ENCODE peak calls at places on chromosomes 16 and 17, in seven cellular contexts. A is choroid plexus epithelial cell, V is mesothelial cell of epicardium, F is Peyer's patch, G is GM12864, L is foreskin fibroblast, D is heart right ventricle. S is an unnamed sample.
A peak's percentile ranks its signal among the peaks of the same experiment; 100 is the strongest.

GRCh38 chr17:66302761-66303626 is 581 bp downstream of the PRKCA start:
- DNase-seq in D (peak; percentile 59), G (no peak), L (peak; percentile 33), A (peak; percentile 43), F (peak; percentile 73), V (peak; percentile 20), S (peak; percentile 43)

GRCh38 chr16:67718668-67719047 is 458 bp downstream of the GFOD2 start:
- DNase-seq in A (no peak), V (no peak), D (no peak), G (no peak), F (no peak), L (no peak), S (no peak)

GRCh38 chr17:52233632-52234031 is 75.1 kb upstream of the CA10 start:
- DNase-seq in A (no peak), G (no peak), L (no peak), V (no peak), F (no peak), D (no peak), S (no peak)

GRCh38 chr16:87324411-87325275 is 7.5 kb upstream of the C16orf95 start:
- DNase-seq in V (no peak), D (no peak), F (peak; percentile 64), G (no peak), A (peak; percentile 23), L (no peak), S (peak; percentile 75)

GRCh38 chr16:35516551-35516950 is 2057.1 kb downstream of the TP53TG3F start:
- DNase-seq in F (no peak), G (no peak), A (no peak), L (no peak), V (no peak), D (no peak), S (no peak)

GRCh38 chr17:79294459-79295071 is 219.9 kb downstream of the ENGASE start:
- DNase-seq in G (no peak), V (peak; percentile 83), L (peak; percentile 16), D (peak; percentile 67), F (peak; percentile 54), A (peak; percentile 34), S (no peak)

GRCh38 chr17:66210208-66210574 is 18.3 kb upstream of the CEP112 start:
- DNase-seq in A (no peak), L (no peak), D (no peak), V (no peak), F (no peak), G (no peak), S (no peak)

GRCh38 chr17:82083533-82084359 is 14.3 kb downstream of the FASN start:
- DNase-seq in V (no peak), F (no peak), G (no peak), A (no peak), D (no peak), L (no peak), S (no peak)

GRCh38 chr17:80425835-80426426 is 11.0 kb downstream of the ENDOV start:
- DNase-seq in V (no peak), G (no peak), L (no peak), F (no peak), A (no peak), D (no peak), S (no peak)

GRCh38 chr16:48497932-48498760 is 111.8 kb downstream of the N4BP1 start:
- DNase-seq in A (no peak), V (no peak), D (no peak), G (no peak), F (peak; percentile 44), L (no peak), S (no peak)

GRCh38 chr17:81340606-81341346 is 45.7 kb upstream of the SLC38A10 start:
- DNase-seq in L (no peak), F (peak; percentile 47), G (no peak), D (no peak), V (no peak), A (peak; percentile 42), S (no peak)

GRCh38 chr16:15979801-15980200 is 30.4 kb downstream of the ABCC1 start:
- DNase-seq in G (no peak), V (no peak), L (no peak), A (no peak), D (no peak), F (no peak), S (no peak)

GRCh38 chr16:50121278-50121677 is 31.8 kb upstream of the TENT4B start:
- DNase-seq in F (peak; percentile 51), G (peak; percentile 49), A (no peak), D (no peak), V (no peak), L (no peak), S (no peak)

GRCh38 chr17:79562806-79563141 is 48.1 kb downstream of the RBFOX3 start:
- DNase-seq in A (no peak), G (no peak), F (no peak), D (no peak), V (no peak), L (no peak), S (no peak)

GRCh38 chr16:16025214-16025968 is 76.0 kb downstream of the ABCC1 start:
- DNase-seq in L (peak; percentile 86), F (peak; percentile 55), V (no peak), D (no peak), G (peak; percentile 42), A (peak; percentile 91), S (no peak)

GRCh38 chr17:13557077-13557476 is 44.7 kb downstream of the HS3ST3A1 start:
- DNase-seq in G (no peak), L (peak; percentile 33), F (no peak), D (no peak), V (no peak), A (peak; percentile 52), S (no peak)

GRCh38 chr16:68070249-68070725 is 14.9 kb upstream of the NFATC3 start:
- DNase-seq in V (no peak), A (no peak), G (no peak), F (peak; percentile 42), L (no peak), D (no peak), S (no peak)

GRCh38 chr17:44354582-44355309 is 8.9 kb downstream of the FAM171A2 start:
- DNase-seq in L (no peak), F (peak; percentile 86), A (no peak), G (no peak), V (peak; percentile 67), D (peak; percentile 70), S (peak; percentile 95)

GRCh38 chr17:78986048-78986648 is 6.4 kb upstream of the LGALS3BP start:
- DNase-seq in G (no peak), V (no peak), F (no peak), L (no peak), D (peak; percentile 35), A (peak; percentile 88), S (no peak)

GRCh38 chr17:1620486-1620885 is 8.1 kb downstream of the SLC43A2 start:
- DNase-seq in F (no peak), A (no peak), D (no peak), L (no peak), V (no peak), G (no peak), S (no peak)

GRCh38 chr16:2025878-2026460 is 733 bp upstream of the NHERF2 start:
- DNase-seq in A (no peak), G (no peak), L (no peak), F (no peak), V (no peak), D (no peak), S (no peak)

GRCh38 chr16:11308493-11309283 is 27.6 kb upstream of the PRM1 start:
- DNase-seq in A (no peak), G (peak; percentile 61), V (no peak), D (no peak), L (no peak), F (peak; percentile 91), S (no peak)

GRCh38 chr17:6910987-6911603 is 79.6 kb upstream of the TEKT1 start:
- DNase-seq in L (peak; percentile 35), F (no peak), V (no peak), G (peak; percentile 12), A (peak; percentile 73), D (no peak), S (no peak)

GRCh38 chr17:65025288-65025687 is 31.3 kb downstream of the GNA13 start:
- DNase-seq in A (no peak), G (no peak), D (no peak), L (no peak), F (no peak), V (no peak), S (no peak)

GRCh38 chr16:69567031-69567680 is 1.4 kb downstream of the NFAT5 start:
- DNase-seq in L (no peak), F (no peak), V (no peak), G (no peak), D (no peak), A (peak; percentile 64), S (no peak)
- TF ChIP-seq CTCF in L (peak; percentile 14), F (peak; percentile 14), V (peak; percentile 12), G (peak; percentile 31), D (no peak), A (peak; percentile 45), S (no peak)

DNA sequence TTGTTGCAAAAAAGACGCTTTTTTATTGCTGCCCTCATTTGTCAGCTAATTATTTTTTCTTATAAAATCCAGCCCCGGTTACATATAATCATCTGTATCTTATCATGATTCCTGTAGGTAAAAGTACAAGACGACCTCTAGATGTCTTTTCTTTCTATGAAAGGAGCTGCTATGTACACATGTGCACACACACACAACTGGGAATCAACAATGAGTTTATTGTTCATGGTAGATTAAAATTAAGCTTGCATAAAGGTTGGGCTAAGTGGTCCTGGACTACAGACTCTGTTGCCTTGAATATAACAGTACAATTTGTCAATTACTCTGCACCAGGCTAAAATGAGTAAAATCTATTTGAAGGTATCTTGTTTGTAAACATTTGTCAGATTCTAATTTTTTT is 13.6 kb downstream of the C17orf58 start:
- DNase-seq in G (no peak), L (no peak), F (no peak), V (no peak), A (no peak), D (no peak), S (no peak)
- TF ChIP-seq CTCF in G (no peak), L (no peak), F (no peak), V (no peak), A (no peak), D (no peak), S (no peak)

DNA sequence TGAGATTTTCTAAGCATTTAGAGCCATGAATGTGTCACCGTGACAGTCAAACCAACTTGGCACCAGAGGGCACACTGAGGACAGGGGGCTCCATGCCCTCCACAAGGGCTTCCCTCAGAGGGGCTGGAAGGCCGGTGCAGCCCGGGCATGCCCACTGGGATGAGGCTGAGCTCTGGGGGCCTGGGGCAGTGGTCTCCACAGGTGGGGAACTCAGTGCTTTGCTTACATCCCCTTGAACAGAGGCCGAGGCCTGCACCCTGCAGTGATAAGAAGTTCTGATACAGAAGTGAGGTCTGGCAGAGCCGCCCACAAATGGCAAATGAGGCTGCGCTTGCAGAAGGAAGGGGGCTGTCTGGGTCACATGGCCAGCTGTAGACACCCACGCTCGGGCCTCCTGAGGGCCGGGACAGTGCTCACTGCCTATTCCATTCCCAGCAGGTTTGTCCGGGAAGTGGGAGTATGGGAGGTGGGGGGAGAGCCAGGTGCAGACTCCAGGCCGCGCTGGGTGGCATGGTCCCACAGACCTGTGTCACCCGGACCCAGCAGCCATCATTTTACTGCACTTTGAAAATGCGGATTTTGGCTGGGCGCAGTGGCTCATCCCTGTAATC is 116.8 kb upstream of the CREBBP start:
- DNase-seq in V (no peak), D (no peak), A (no peak), F (no peak), G (no peak), L (no peak), S (no peak)
- TF ChIP-seq CTCF in V (no peak), D (no peak), A (no peak), F (no peak), G (no peak), L (no peak), S (no peak)

DNA sequence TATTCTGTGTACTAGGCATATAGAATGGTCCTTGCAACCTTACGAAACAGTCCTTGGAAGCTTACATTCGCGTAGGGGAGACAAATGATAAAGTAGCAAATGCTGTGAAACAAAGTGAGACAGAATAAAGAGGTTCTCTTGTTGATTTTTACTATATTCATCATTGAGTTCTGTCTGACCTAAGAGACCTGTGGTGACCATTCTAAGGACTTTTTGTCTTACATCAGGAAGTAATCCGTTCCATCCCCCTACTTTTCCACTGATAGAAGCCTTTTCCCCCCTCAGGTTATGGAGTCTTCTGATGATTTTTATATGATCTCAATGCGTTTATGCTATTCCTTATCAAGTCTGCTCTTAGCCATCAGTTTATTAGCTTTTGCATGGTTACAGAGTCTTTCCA is 66.8 kb upstream of the RASL10B start:
- DNase-seq in D (no peak), G (no peak), V (no peak), L (no peak), A (no peak), F (no peak), S (no peak)
- TF ChIP-seq CTCF in D (no peak), G (no peak), V (no peak), L (no peak), A (no peak), F (no peak), S (no peak)